ENCODE peak calls at places on chromosome 14, in seven cellular contexts. V, P, I, D, G, K and U are unnamed samples.

GRCh38 chr14:28629328-28630004 is 137.1 kb upstream of the FOXG1 start:
- DNase-seq in V (no peak), P (no peak), I (no peak), D (no peak), G (no peak), K (no peak), U (no peak)

GRCh38 chr14:54568821-54569591 is 2.1 kb downstream of the SAMD4A start:
- DNase-seq in V (peak), P (no peak), I (peak), D (peak), G (no peak), K (no peak), U (no peak)

GRCh38 chr14:29927596-29928341 is at the start of gene PRKD1:
- DNase-seq in V (peak), P (peak), I (peak), D (peak), G (peak), K (no peak), U (no peak)

GRCh38 chr14:36315159-36315853 is 5.1 kb downstream of the MBIP start:
- DNase-seq in V (no peak), P (no peak), I (no peak), D (no peak), G (no peak), K (no peak), U (no peak)

GRCh38 chr14:101235042-101235871 is 326.0 kb upstream of the DIO3 start:
- DNase-seq in V (peak), P (no peak), I (peak), D (peak), G (no peak), K (no peak), U (no peak)

GRCh38 chr14:92465353-92466067 is 48.1 kb upstream of the RIN3 start:
- DNase-seq in V (no peak), P (no peak), I (no peak), D (no peak), G (no peak), K (no peak), U (no peak)

GRCh38 chr14:72743626-72744025 is 150.3 kb downstream of the DPF3 start:
- DNase-seq in V (peak), P (no peak), I (no peak), D (no peak), G (no peak), K (no peak), U (no peak)

GRCh38 chr14:98297567-98297966 is 974.4 kb downstream of the BCL11B start:
- DNase-seq in V (no peak), P (no peak), I (no peak), D (no peak), G (no peak), K (no peak), U (no peak)

GRCh38 chr14:59632381-59632780 is 55.8 kb upstream of the CCDC175 start:
- DNase-seq in V (peak), P (no peak), I (no peak), D (peak), G (peak), K (no peak), U (no peak)

GRCh38 chr14:22979748-22980392 is 2.5 kb downstream of the AJUBA start:
- DNase-seq in V (peak), P (no peak), I (no peak), D (no peak), G (no peak), K (no peak), U (no peak)

GRCh38 chr14:101134161-101134631 is 230.7 kb upstream of the RTL1 start:
- DNase-seq in V (no peak), P (no peak), I (no peak), D (no peak), G (peak), K (no peak), U (no peak)

GRCh38 chr14:99255621-99256482 is 16.1 kb downstream of the BCL11B start:
- DNase-seq in V (no peak), P (no peak), I (no peak), D (no peak), G (no peak), K (no peak), U (no peak)

GRCh38 chr14:56300495-56300894 is 182.3 kb downstream of the PELI2 start:
- DNase-seq in V (no peak), P (no peak), I (no peak), D (peak), G (no peak), K (no peak), U (no peak)

GRCh38 chr14:88005050-88005481 is at the start of gene GPR65:
- DNase-seq in V (peak), P (peak), I (no peak), D (peak), G (no peak), K (no peak), U (no peak)

GRCh38 chr14:100866666-100867630 is 36.6 kb downstream of the RTL1 start:
- DNase-seq in V (no peak), P (no peak), I (no peak), D (no peak), G (no peak), K (no peak), U (no peak)

GRCh38 chr14:58805605-58806358 is 168.0 kb downstream of the DACT1 start:
- DNase-seq in V (no peak), P (no peak), I (no peak), D (peak), G (no peak), K (no peak), U (no peak)

GRCh38 chr14:85418716-85419115 is 111.2 kb upstream of the FLRT2 start:
- DNase-seq in V (no peak), P (no peak), I (no peak), D (no peak), G (no peak), K (no peak), U (no peak)

GRCh38 chr14:30214456-30215090 is 286.9 kb upstream of the PRKD1 start:
- DNase-seq in V (peak), P (no peak), I (no peak), D (peak), G (peak), K (peak), U (no peak)

GRCh38 chr14:52998376-52999010 is 47.6 kb upstream of the FERMT2 start:
- DNase-seq in V (peak), P (no peak), I (no peak), D (peak), G (no peak), K (no peak), U (no peak)

GRCh38 chr14:51616724-51617409 is 34.8 kb upstream of the FRMD6 start:
- DNase-seq in V (peak), P (no peak), I (no peak), D (peak), G (peak), K (peak), U (peak)

GRCh38 chr14:106872619-106873446 is 1346.5 kb downstream of the TMEM121 start:
- DNase-seq in V (peak), P (peak), I (peak), D (peak), G (peak), K (no peak), U (no peak)

GRCh38 chr14:100539766-100540140 is 47.5 kb downstream of the BEGAIN start:
- DNase-seq in V (no peak), P (no peak), I (no peak), D (no peak), G (no peak), K (no peak), U (no peak)

GRCh38 chr14:61475316-61475715 is 153.9 kb downstream of the PRKCH start:
- DNase-seq in V (peak), P (no peak), I (no peak), D (peak), G (no peak), K (no peak), U (no peak)

GRCh38 chr14:96189288-96189711 is 15.3 kb upstream of the BDKRB2 start:
- DNase-seq in V (peak), P (no peak), I (no peak), D (peak), G (no peak), K (no peak), U (no peak)

GRCh38 chr14:94378527-94379290 is 9.7 kb downstream of the SERPINA1 start:
- DNase-seq in V (no peak), P (no peak), I (no peak), D (no peak), G (no peak), K (no peak), U (no peak)

GRCh38 chr14:69181491-69181890 is 9.8 kb upstream of the EXD2 start:
- DNase-seq in V (peak), P (no peak), I (no peak), D (peak), G (no peak), K (no peak), U (no peak)

GRCh38 chr14:88352299-88353097 is 29.4 kb upstream of the KCNK10 start:
- DNase-seq in V (no peak), P (no peak), I (no peak), D (peak), G (no peak), K (peak), U (no peak)

GRCh38 chr14:70897475-70897874 is 9.8 kb upstream of the PCNX1 start:
- DNase-seq in V (peak), P (no peak), I (no peak), D (peak), G (no peak), K (no peak), U (peak)

GRCh38 chr14:23168246-23168645 is 15.2 kb downstream of the SLC7A8 start:
- DNase-seq in V (no peak), P (no peak), I (no peak), D (peak), G (no peak), K (no peak), U (no peak)

GRCh38 chr14:94521375-94522114 is 12.3 kb upstream of the SERPINA12 start:
- DNase-seq in V (no peak), P (no peak), I (no peak), D (no peak), G (no peak), K (no peak), U (no peak)

GRCh38 chr14:103230021-103230420 is 104.0 kb upstream of the EIF5 start:
- DNase-seq in V (no peak), P (no peak), I (no peak), D (no peak), G (no peak), K (no peak), U (no peak)

GRCh38 chr14:85607571-85608219 is 77.8 kb downstream of the FLRT2 start:
- DNase-seq in V (peak), P (no peak), I (no peak), D (peak), G (no peak), K (peak), U (peak)

DNA sequence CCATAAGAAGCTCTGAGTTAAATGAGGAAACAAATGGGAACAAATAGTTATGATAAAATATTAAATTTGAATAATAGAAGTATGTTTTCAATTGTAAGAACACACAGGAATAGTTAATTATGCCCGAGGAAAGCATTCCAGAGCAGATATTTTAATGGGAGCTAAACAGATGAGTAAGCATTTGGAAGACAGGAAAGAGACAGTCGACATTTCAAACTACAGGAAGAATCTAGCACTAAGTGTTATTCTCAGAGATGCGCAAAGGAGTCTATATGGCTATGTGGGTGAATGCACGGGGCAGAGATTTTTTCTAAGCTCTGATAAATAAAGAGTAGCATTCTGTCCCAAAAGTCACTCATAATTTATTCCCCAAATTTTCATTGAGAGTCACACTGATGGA is 64.5 kb upstream of the SSTR1 start:
- DNase-seq in V (peak), P (no peak), I (no peak), D (peak), G (no peak), K (no peak), U (peak)
- H3K4me3 ChIP-seq in V (peak), P (no peak), I (no peak), D (no peak), G (no peak), K (no peak), U (peak)

GRCh38 chr14:39266871-39267591 is 33.3 kb downstream of the MIA2 start:
- DNase-seq in V (peak), P (peak), I (peak), D (peak), G (peak), K (peak), U (no peak)

GRCh38 chr14:39267592-39268112 is 33.9 kb downstream of the MIA2 start:
- DNase-seq in V (no peak), P (no peak), I (no peak), D (peak), G (peak), K (no peak), U (no peak)

GRCh38 chr14:39265741-39266588 is 32.2 kb downstream of the MIA2 start:
- DNase-seq in V (peak), P (no peak), I (peak), D (peak), G (no peak), K (no peak), U (no peak)

GRCh38 chr14:39266589-39266870 is 32.8 kb downstream of the MIA2 start:
- DNase-seq in V (peak), P (peak), I (no peak), D (no peak), G (peak), K (no peak), U (no peak)

DNA sequence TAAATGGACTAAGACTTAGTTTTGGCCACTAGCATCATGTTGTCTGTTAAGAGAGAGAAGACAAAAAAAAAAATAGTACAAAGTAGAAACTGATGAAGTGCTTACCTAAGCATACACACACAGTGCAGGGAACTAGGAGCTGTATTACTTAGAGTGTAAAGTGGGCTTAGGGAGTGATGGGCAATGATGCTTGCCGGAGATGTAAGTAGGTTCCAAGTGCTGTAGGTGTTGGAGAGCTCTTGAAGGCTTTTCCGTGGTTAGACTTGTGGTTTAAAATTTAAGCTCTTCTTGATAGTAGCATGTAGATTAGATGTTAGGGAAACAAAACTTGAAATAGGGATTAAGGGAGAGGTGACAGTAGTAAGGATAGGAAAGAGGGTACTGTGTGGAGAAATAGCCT is 34.7 kb downstream of the MIA2 start:
- DNase-seq in V (peak), P (no peak), I (no peak), D (peak), G (no peak), K (no peak), U (no peak)
- H3K4me3 ChIP-seq in V (peak), P (peak), I (peak), D (peak), G (no peak), K (peak), U (peak)

GRCh38 chr14:49970474-49971147 is 77.7 kb downstream of the ARF6 start:
- DNase-seq in V (peak), P (no peak), I (no peak), D (peak), G (no peak), K (no peak), U (no peak)

GRCh38 chr14:49972199-49972671 is 79.4 kb downstream of the ARF6 start:
- DNase-seq in V (peak), P (no peak), I (no peak), D (peak), G (peak), K (peak), U (peak)

GRCh38 chr14:49969961-49970360 is 77.1 kb downstream of the ARF6 start:
- DNase-seq in V (no peak), P (no peak), I (no peak), D (no peak), G (no peak), K (no peak), U (no peak)

GRCh38 chr14:49972840-49973239 is 80.0 kb downstream of the ARF6 start:
- DNase-seq in V (peak), P (no peak), I (no peak), D (peak), G (peak), K (peak), U (no peak)

DNA sequence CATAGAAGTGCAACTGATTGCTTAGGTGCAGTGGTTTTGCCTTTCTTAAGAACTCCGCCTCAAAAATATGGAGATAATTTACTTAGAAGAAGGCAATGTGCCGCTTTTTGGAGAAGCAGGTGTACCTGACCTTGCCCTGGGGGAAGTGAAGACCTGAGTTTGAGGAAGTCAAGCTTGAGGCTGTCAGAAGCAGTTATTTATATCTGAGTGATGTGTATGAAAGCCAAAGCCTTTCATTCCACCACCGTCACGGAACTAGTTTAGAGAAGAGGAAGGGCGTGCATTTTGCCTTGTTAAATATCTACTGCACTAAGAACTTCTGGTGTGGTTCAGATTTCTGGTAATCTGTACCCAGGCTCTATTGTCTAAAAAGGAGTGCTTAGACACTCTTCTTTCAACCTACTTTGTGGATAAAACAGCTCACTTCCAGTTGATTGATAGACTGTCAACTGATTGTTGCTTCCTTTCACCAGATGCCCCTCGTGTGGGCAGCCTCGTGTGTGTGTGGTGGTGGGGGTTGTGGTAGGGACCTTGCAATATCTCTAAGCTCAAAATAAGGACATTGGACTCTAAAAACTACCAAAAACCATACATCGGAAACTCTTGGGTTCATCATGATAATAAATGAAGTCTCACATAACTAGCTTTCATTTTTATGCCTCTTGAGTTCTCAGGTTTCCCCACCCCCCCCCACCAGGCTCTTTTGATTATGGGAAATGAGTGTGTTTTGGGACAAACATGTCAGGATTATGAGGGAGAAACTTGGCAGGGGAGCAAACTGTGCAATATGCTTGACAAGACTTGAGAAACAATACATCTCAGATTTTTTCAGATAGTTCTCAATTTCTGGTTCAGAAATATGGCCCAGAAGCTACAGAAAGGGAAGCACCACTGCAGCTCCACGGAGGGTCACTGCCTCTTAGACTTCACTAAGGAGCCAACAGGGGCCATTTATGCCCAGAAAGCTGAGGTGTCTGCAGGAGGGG is 78.6 kb downstream of the ARF6 start:
- DNase-seq in V (no peak), P (peak), I (no peak), D (peak), G (no peak), K (peak), U (no peak)
- H3K4me3 ChIP-seq in V (peak), P (no peak), I (no peak), D (no peak), G (no peak), K (peak), U (no peak)

DNA sequence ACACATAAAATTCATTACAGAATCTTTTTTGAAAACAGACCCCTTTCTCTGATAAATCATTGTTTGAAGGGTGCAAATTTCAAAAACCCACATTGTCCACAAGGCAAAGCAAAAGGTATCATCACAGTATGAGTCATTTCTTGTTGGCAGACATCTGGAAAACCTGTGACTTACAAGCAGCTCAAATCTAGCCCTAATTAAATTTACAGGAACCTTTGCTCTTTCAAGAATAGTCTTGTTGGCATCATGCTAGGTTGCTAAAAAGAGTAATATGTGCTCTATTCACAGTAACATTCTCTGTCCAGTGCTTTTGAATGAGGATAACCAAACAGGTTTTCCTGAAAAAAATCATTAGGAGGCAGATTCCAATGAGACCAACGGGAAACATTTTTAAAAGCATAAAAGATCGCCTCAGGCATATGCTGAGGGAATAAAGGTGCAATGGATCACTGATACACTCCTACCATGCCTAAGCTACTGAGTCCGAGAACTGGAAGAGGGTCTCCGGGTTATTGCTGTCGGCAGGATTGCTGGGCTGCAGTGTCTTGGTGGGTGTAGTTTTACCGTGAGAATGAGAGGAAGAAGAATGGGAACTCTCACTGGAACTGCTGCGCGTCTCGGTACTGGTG is 55.5 kb upstream of the TTC7B start:
- DNase-seq in V (peak), P (no peak), I (no peak), D (peak), G (peak), K (peak), U (no peak)
- H3K4me3 ChIP-seq in V (no peak), P (no peak), I (no peak), D (no peak), G (no peak), K (no peak), U (no peak)